ENCODE peak calls at places on chromosome 10, in four cellular contexts. Q is SK-N-SH, O is H1, H is K562. Y is an unnamed sample.

GRCh38 chr10:43111101-43111500 is 27.1 kb upstream of the CSGALNACT2 start:
- DNase-seq in H (no peak), O (no peak), Q (no peak), Y (no peak)

GRCh38 chr10:24383681-24384106 is 174.8 kb downstream of the KIAA1217 start:
- DNase-seq in H (peak; percentile 78), O (peak; percentile 75), Q (peak; percentile 60), Y (peak; percentile 86)

GRCh38 chr10:84329986-84330651 is 1.7 kb downstream of the CCSER2 start:
- DNase-seq in H (no peak), O (no peak), Q (no peak), Y (peak; percentile 72)

GRCh38 chr10:11162828-11163599 is 145.3 kb downstream of the CELF2 start:
- DNase-seq in O (no peak), Q (no peak), H (peak; percentile 47), Y (peak; percentile 93)

GRCh38 chr10:73614711-73615110 is 23.6 kb upstream of the USP54 start:
- DNase-seq in O (no peak), Q (no peak), H (no peak), Y (no peak)

GRCh38 chr10:78320416-78320815 is 286.8 kb downstream of the RPS24 start:
- DNase-seq in H (no peak), O (no peak), Q (no peak), Y (no peak)

GRCh38 chr10:102593074-102593803 is 51.0 kb upstream of the TRIM8 start:
- DNase-seq in H (peak; percentile 43), Q (no peak), O (no peak), Y (no peak)

GRCh38 chr10:107899075-107899474 is 734.6 kb upstream of the SORCS1 start:
- DNase-seq in O (no peak), H (no peak), Q (no peak), Y (no peak)

GRCh38 chr10:67098460-67098859 is 172.6 kb downstream of the LRRTM3 start:
- DNase-seq in H (no peak), Q (no peak), O (no peak), Y (no peak)

GRCh38 chr10:67539312-67539711 is 156.7 kb downstream of the CTNNA3 start:
- DNase-seq in H (no peak), O (no peak), Q (no peak), Y (no peak)

GRCh38 chr10:114100848-114101741 is 57.4 kb downstream of the ADRB1 start:
- DNase-seq in Q (peak; percentile 48), H (peak; percentile 20), O (no peak), Y (no peak)

GRCh38 chr10:33731322-33731721 is 396.9 kb upstream of the NRP1 start:
- DNase-seq in O (no peak), H (no peak), Q (no peak), Y (no peak)

GRCh38 chr10:78664929-78665525 is 403.7 kb upstream of the ZMIZ1 start:
- DNase-seq in H (peak; percentile 52), Q (no peak), O (no peak), Y (no peak)

GRCh38 chr10:99276848-99277486 is 41.3 kb upstream of the HPSE2 start:
- DNase-seq in Q (peak; percentile 18), O (no peak), H (peak; percentile 23), Y (no peak)

GRCh38 chr10:16887565-16887964 is 70.3 kb upstream of the RSU1 start:
- DNase-seq in H (no peak), Q (peak; percentile 42), O (no peak), Y (no peak)

GRCh38 chr10:35340975-35341374 is 4.7 kb downstream of the CCNY start:
- DNase-seq in O (no peak), Q (no peak), H (peak; percentile 29), Y (no peak)

GRCh38 chr10:63929826-63930467 is 408.7 kb downstream of the REEP3 start:
- DNase-seq in Q (peak; percentile 5), H (peak; percentile 8), O (no peak), Y (no peak)

GRCh38 chr10:61284222-61284890 is 168.8 kb downstream of the TMEM26 start:
- DNase-seq in Q (peak; percentile 20), H (peak; percentile 69), O (no peak), Y (no peak)

GRCh38 chr10:113335603-113336002 is 217.2 kb upstream of the HABP2 start:
- DNase-seq in H (no peak), Q (no peak), O (no peak), Y (no peak)

GRCh38 chr10:109250144-109250543 is 673.2 kb downstream of the XPNPEP1 start:
- DNase-seq in Q (no peak), H (no peak), O (no peak), Y (no peak)

GRCh38 chr10:68492118-68492517 is 20.3 kb upstream of the DNA2 start:
- DNase-seq in H (no peak), O (no peak), Q (no peak), Y (no peak)

GRCh38 chr10:42477170-42477569 is 161.2 kb downstream of the ZNF33B start:
- DNase-seq in O (no peak), H (peak; percentile 9), Q (peak; percentile 44), Y (no peak)

DNA sequence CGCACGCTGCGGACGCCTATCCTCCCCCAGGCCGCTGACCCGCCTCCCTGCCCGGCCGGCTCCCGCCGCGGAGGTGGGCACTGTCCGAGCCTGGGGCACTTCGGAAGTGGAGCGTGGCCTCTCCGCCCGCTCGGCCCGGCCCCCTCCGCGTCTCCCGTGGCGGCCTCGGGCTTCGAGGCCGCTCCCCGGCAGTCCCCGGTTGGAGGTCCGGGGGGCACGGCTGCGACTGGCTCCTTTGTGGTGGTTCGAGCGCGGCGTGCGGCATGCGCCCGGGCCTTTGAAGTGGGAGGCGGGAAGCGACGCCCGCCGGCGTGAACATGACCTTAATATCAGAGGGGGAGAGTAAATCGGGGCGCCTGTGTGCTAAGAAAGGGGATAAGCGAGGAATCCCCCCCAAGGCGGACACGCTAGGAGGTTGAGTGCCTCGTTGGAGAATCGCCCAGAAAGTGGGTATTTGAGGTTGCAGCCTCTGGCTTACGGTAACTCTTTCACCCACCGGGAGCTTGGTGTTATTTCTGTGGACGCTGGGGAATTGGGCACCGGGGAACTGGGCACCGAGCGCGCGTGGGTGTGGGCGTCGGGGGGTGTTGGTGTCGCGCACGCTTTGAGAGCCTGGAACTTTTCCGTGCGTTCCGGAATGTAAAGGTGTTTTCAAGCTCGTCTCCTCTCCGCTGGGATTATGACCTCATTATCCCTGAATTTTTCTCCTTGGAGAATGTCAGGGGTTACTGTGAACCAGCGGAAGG is 562 bp downstream of the SUV39H2 start:
- DNase-seq in Q (no peak), H (peak; percentile 30), O (no peak), Y (no peak)
- TF ChIP-seq NRF1 in Q (no peak), H (no peak), O (no peak), Y (no peak)

DNA sequence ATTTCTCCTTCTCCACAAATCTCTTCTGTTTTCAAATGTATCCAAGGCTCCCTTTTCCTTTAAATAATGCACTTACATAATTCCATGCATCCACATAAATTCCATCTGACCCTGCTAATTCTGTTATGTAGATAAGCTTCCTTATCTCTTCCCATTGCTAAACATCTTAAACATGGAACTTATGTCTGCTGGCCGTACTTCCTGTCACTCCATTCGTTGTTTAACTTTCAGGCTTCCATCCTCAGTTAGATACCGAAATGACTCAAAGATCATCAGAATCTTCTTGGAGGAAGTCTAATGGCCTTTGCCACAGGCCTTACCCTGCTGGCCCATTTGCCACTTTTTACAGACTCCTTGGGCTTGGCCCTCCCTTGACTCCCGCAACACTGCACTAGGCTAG is 330.9 kb downstream of the GFRA1 start:
- DNase-seq in Q (peak; percentile 23), O (no peak), H (no peak), Y (no peak)
- TF ChIP-seq TAF1 in Q (no peak), O (no peak), H (no peak), Y (no peak)

DNA sequence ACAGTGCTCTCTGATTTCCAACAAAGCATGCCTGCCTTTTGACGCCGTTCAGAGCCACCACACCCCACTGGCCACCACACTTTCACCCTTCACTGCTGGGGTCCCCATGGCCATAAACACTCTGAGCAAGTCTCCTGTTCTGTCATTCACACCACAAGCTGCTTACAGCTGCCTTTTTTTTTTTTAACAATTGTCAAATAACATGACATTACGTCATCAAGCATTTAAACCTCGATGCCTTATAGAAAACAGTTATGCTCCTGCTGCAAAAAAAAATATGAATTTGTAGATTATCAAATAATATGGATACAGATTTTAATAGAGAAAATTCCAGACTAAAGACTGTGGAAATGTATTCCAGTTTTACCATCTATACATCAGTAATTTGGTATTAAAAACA is 578.7 kb upstream of the PFKP start:
- DNase-seq in O (no peak), H (no peak), Q (no peak), Y (no peak)
- TF ChIP-seq NRF1 in O (no peak), H (no peak), Q (no peak), Y (no peak)

GRCh38 chr10:97278491-97278989 is 13.9 kb downstream of the ARHGAP19 start:
- DNase-seq in O (no peak), Q (peak; percentile 61), H (peak; percentile 63), Y (no peak)
- TF ChIP-seq TAF1 in O (no peak), Q (peak; percentile 31), H (no peak), Y (no peak)

DNA sequence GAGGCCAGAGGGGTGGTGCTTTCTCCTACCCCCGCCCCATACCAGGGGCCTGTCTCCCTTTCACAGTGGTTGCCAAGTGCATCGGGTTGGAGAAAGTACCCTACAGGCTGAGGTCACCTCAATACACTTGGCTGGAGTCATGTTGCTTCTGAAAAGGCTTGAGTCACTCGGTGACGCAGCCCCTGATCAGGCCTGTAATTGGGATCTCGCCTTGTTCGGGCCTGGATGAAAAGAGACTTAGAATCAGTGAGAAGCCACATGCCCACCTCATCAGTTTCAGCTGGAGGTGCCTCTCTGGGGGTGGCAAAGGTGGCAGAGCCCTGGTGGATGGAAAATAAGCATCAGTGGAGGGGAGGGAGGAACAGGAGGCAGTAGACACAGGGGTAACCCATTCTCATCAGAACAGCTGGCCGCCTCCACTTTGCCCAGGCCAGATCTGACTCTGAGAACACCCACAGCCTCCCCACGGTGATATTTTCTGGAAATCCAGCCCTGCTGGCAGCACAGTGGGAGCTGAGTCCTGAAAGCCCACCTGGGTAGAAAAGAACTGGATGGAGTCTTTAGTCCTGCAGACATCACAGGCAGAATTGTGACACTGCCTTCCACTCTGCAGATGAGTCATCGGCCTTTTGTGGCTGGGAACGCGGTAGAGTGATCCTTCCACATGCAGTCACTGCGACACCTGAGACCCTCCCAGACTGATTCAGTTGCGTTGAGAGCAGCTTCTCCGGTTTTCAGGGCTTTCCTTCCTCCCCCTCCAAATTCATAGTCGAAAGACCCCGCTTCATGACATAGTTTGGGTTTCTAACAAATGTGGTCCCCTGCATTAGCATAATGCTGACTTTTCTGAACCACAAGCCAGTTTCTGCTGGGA is 108.0 kb downstream of the GRK5 start:
- DNase-seq in H (peak; percentile 62), O (no peak), Q (no peak), Y (peak; percentile 28)
- TF ChIP-seq NRF1 in H (peak; percentile 11), O (no peak), Q (no peak), Y (no peak)

DNA sequence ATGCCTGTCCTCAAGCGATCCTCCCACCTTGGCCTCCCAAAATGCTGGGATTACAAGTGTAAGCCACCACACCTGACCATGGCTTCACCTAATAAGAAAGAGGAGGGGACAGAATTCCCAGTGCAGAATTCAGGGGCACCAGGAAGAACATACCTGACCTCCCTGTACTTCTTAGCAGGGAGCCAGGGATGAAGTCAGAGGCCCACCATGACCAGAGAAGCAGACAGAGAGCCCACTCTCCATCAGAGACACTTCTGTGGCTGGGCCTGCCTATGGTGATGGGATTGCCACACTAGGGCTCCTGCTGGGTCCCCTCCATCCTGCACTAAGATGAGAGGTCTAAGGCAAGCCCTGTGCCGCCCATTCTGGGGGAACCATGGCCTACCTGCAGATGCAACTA is 157.4 kb upstream of the LYZL2 start:
- DNase-seq in H (no peak), O (no peak), Q (no peak), Y (no peak)
- TF ChIP-seq TAF1 in H (no peak), O (no peak), Q (no peak), Y (no peak)

Y was measured in GM12878.